ENCODE peak calls at places on chromosomes 16 and 17, in six cellular contexts. One of them, this sample, is unnamed.

GRCh38 chr16:12798846-12799245 is 4.8 kb downstream of the CPPED1 start:
- DNase-seq in cardiac muscle cell: no peak
- DNase-seq in naive thymus-derived CD4-positive, alpha-beta T cell: no peak
- DNase-seq in tibial nerve: no peak
- DNase-seq in IMR-90: no peak
- DNase-seq in left ventricle myocardium inferior: no peak
- DNase-seq in this sample: no peak

GRCh38 chr17:74873874-74874614 is 1.2 kb upstream of the FDXR start:
- DNase-seq in cardiac muscle cell: no peak
- DNase-seq in naive thymus-derived CD4-positive, alpha-beta T cell: no peak
- DNase-seq in left ventricle myocardium inferior: no peak
- DNase-seq in tibial nerve: no peak
- DNase-seq in IMR-90: no peak
- DNase-seq in this sample: no peak

GRCh38 chr17:49130891-49131290 is 1.7 kb upstream of the B4GALNT2 start:
- DNase-seq in tibial nerve: no peak
- DNase-seq in IMR-90: peak
- DNase-seq in cardiac muscle cell: no peak
- DNase-seq in naive thymus-derived CD4-positive, alpha-beta T cell: no peak
- DNase-seq in left ventricle myocardium inferior: no peak
- DNase-seq in this sample: no peak

GRCh38 chr17:2023692-2024571 is 1.2 kb downstream of the RTN4RL1 start:
- DNase-seq in left ventricle myocardium inferior: no peak
- DNase-seq in IMR-90: peak
- DNase-seq in tibial nerve: peak
- DNase-seq in cardiac muscle cell: peak
- DNase-seq in naive thymus-derived CD4-positive, alpha-beta T cell: peak
- DNase-seq in this sample: no peak

GRCh38 chr16:11824362-11824761 is 27.0 kb downstream of the RSL1D1 start:
- DNase-seq in cardiac muscle cell: peak
- DNase-seq in IMR-90: no peak
- DNase-seq in tibial nerve: peak
- DNase-seq in left ventricle myocardium inferior: peak
- DNase-seq in naive thymus-derived CD4-positive, alpha-beta T cell: no peak
- DNase-seq in this sample: no peak

GRCh38 chr17:49132699-49133364 is at the start of gene B4GALNT2:
- DNase-seq in cardiac muscle cell: no peak
- DNase-seq in tibial nerve: no peak
- DNase-seq in IMR-90: no peak
- DNase-seq in left ventricle myocardium inferior: no peak
- DNase-seq in naive thymus-derived CD4-positive, alpha-beta T cell: peak
- DNase-seq in this sample: peak

GRCh38 chr16:85058909-85059308 is 31.3 kb downstream of the KIAA0513 start:
- DNase-seq in cardiac muscle cell: no peak
- DNase-seq in IMR-90: no peak
- DNase-seq in left ventricle myocardium inferior: no peak
- DNase-seq in naive thymus-derived CD4-positive, alpha-beta T cell: no peak
- DNase-seq in tibial nerve: no peak
- DNase-seq in this sample: no peak

GRCh38 chr17:16407911-16408588 is 7.3 kb upstream of the TRPV2 start:
- DNase-seq in tibial nerve: peak
- DNase-seq in left ventricle myocardium inferior: peak
- DNase-seq in naive thymus-derived CD4-positive, alpha-beta T cell: no peak
- DNase-seq in IMR-90: peak
- DNase-seq in cardiac muscle cell: peak
- DNase-seq in this sample: no peak

GRCh38 chr16:56029026-56029425 is 153.9 kb upstream of the CES5A start:
- DNase-seq in naive thymus-derived CD4-positive, alpha-beta T cell: no peak
- DNase-seq in cardiac muscle cell: no peak
- DNase-seq in tibial nerve: no peak
- DNase-seq in IMR-90: no peak
- DNase-seq in left ventricle myocardium inferior: no peak
- DNase-seq in this sample: no peak

GRCh38 chr17:2369551-2370210 is 31.2 kb downstream of the MNT start:
- DNase-seq in cardiac muscle cell: peak
- DNase-seq in naive thymus-derived CD4-positive, alpha-beta T cell: no peak
- DNase-seq in IMR-90: no peak
- DNase-seq in tibial nerve: no peak
- DNase-seq in left ventricle myocardium inferior: no peak
- DNase-seq in this sample: no peak

GRCh38 chr16:51051671-51052070 is 99.4 kb downstream of the SALL1 start:
- DNase-seq in IMR-90: no peak
- DNase-seq in cardiac muscle cell: no peak
- DNase-seq in naive thymus-derived CD4-positive, alpha-beta T cell: no peak
- DNase-seq in tibial nerve: no peak
- DNase-seq in left ventricle myocardium inferior: no peak
- DNase-seq in this sample: no peak

GRCh38 chr16:49051626-49052025 is 230.0 kb downstream of the CBLN1 start:
- DNase-seq in IMR-90: no peak
- DNase-seq in cardiac muscle cell: no peak
- DNase-seq in tibial nerve: no peak
- DNase-seq in left ventricle myocardium inferior: no peak
- DNase-seq in naive thymus-derived CD4-positive, alpha-beta T cell: no peak
- DNase-seq in this sample: no peak

GRCh38 chr17:57511475-57512123 is 233.5 kb downstream of the CCDC182 start:
- DNase-seq in IMR-90: no peak
- DNase-seq in naive thymus-derived CD4-positive, alpha-beta T cell: no peak
- DNase-seq in tibial nerve: no peak
- DNase-seq in cardiac muscle cell: no peak
- DNase-seq in left ventricle myocardium inferior: no peak
- DNase-seq in this sample: no peak

GRCh38 chr17:57506253-57506911 is 238.7 kb downstream of the CCDC182 start:
- DNase-seq in cardiac muscle cell: no peak
- DNase-seq in left ventricle myocardium inferior: no peak
- DNase-seq in tibial nerve: no peak
- DNase-seq in naive thymus-derived CD4-positive, alpha-beta T cell: no peak
- DNase-seq in IMR-90: no peak
- DNase-seq in this sample: no peak

GRCh38 chr17:57505841-57506240 is 239.3 kb downstream of the CCDC182 start:
- DNase-seq in naive thymus-derived CD4-positive, alpha-beta T cell: no peak
- DNase-seq in left ventricle myocardium inferior: no peak
- DNase-seq in IMR-90: no peak
- DNase-seq in cardiac muscle cell: no peak
- DNase-seq in tibial nerve: no peak
- DNase-seq in this sample: no peak

GRCh38 chr17:57508706-57509105 is 236.4 kb downstream of the CCDC182 start:
- DNase-seq in IMR-90: no peak
- DNase-seq in left ventricle myocardium inferior: no peak
- DNase-seq in cardiac muscle cell: no peak
- DNase-seq in naive thymus-derived CD4-positive, alpha-beta T cell: no peak
- DNase-seq in tibial nerve: no peak
- DNase-seq in this sample: no peak

DNA sequence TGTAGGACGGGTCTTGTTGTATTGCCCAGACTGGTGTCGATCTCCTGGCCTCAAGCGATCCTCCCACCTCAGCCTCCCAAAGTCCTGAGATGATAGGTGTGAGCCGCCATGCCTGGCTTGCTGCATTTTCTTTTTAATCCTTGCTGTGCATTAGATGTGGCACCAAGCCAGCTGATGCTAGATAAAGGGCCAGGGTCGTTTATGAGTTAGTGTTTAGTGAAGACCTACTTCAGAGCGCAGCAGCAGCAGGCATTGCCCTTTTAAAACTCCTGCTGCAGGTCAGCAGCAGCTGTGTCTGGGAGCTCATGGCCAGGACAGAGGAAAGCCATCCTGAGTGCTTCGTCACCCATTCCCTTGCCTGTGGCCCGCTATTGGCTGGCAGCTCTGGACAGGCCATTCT is 237.3 kb downstream of the CCDC182 start:
- DNase-seq in left ventricle myocardium inferior: no peak
- DNase-seq in naive thymus-derived CD4-positive, alpha-beta T cell: no peak
- DNase-seq in tibial nerve: no peak
- DNase-seq in IMR-90: no peak
- DNase-seq in cardiac muscle cell: no peak
- DNase-seq in this sample: no peak
- H3K27ac ChIP-seq in left ventricle myocardium inferior: peak
- H3K27ac ChIP-seq in naive thymus-derived CD4-positive, alpha-beta T cell: no peak
- H3K27ac ChIP-seq in tibial nerve: no peak
- H3K27ac ChIP-seq in IMR-90: no peak
- H3K27ac ChIP-seq in cardiac muscle cell: no peak
- H3K27ac ChIP-seq in this sample: no peak

GRCh38 chr16:87740441-87740840 is 25.3 kb downstream of the KLHDC4 start:
- DNase-seq in naive thymus-derived CD4-positive, alpha-beta T cell: no peak
- DNase-seq in tibial nerve: no peak
- DNase-seq in IMR-90: peak
- DNase-seq in left ventricle myocardium inferior: no peak
- DNase-seq in cardiac muscle cell: peak
- DNase-seq in this sample: no peak
- H3K27ac ChIP-seq in naive thymus-derived CD4-positive, alpha-beta T cell: no peak
- H3K27ac ChIP-seq in tibial nerve: no peak
- H3K27ac ChIP-seq in IMR-90: no peak
- H3K27ac ChIP-seq in left ventricle myocardium inferior: no peak
- H3K27ac ChIP-seq in cardiac muscle cell: no peak
- H3K27ac ChIP-seq in this sample: no peak

DNA sequence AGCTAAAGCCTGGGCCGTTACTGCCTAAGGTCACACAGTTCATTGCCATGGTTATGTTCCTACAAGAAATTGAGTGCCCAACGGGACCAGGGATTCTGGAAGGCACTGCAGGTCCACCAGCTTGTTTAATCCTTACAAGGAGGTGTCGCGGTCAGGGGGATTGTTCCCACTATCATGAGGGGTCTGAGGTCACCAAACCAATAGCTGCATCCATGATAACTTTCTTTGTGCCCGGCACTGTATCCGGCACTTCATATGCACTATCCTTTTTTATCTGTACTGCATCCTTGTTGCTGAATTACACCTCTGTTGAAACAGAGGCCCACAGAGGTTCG is 82.2 kb upstream of the PLCG2 start:
- DNase-seq in IMR-90: no peak
- DNase-seq in tibial nerve: no peak
- DNase-seq in cardiac muscle cell: no peak
- DNase-seq in left ventricle myocardium inferior: no peak
- DNase-seq in naive thymus-derived CD4-positive, alpha-beta T cell: no peak
- DNase-seq in this sample: no peak
- H3K27ac ChIP-seq in IMR-90: no peak
- H3K27ac ChIP-seq in tibial nerve: no peak
- H3K27ac ChIP-seq in cardiac muscle cell: no peak
- H3K27ac ChIP-seq in left ventricle myocardium inferior: no peak
- H3K27ac ChIP-seq in naive thymus-derived CD4-positive, alpha-beta T cell: no peak
- H3K27ac ChIP-seq in this sample: no peak

GRCh38 chr17:50848039-50848438 is 12.7 kb downstream of the WFIKKN2 start:
- DNase-seq in IMR-90: no peak
- DNase-seq in cardiac muscle cell: no peak
- DNase-seq in naive thymus-derived CD4-positive, alpha-beta T cell: no peak
- DNase-seq in left ventricle myocardium inferior: no peak
- DNase-seq in tibial nerve: no peak
- DNase-seq in this sample: no peak
- H3K27ac ChIP-seq in IMR-90: no peak
- H3K27ac ChIP-seq in cardiac muscle cell: no peak
- H3K27ac ChIP-seq in naive thymus-derived CD4-positive, alpha-beta T cell: no peak
- H3K27ac ChIP-seq in left ventricle myocardium inferior: peak
- H3K27ac ChIP-seq in tibial nerve: no peak
- H3K27ac ChIP-seq in this sample: no peak

GRCh38 chr17:69061901-69062556 is 1.3 kb upstream of the ABCA9 start:
- DNase-seq in tibial nerve: no peak
- DNase-seq in naive thymus-derived CD4-positive, alpha-beta T cell: no peak
- DNase-seq in IMR-90: no peak
- DNase-seq in cardiac muscle cell: no peak
- DNase-seq in left ventricle myocardium inferior: no peak
- DNase-seq in this sample: no peak
- H3K27ac ChIP-seq in tibial nerve: peak
- H3K27ac ChIP-seq in naive thymus-derived CD4-positive, alpha-beta T cell: no peak
- H3K27ac ChIP-seq in IMR-90: no peak
- H3K27ac ChIP-seq in cardiac muscle cell: no peak
- H3K27ac ChIP-seq in left ventricle myocardium inferior: peak
- H3K27ac ChIP-seq in this sample: no peak

GRCh38 chr17:83091257-83092141 is 12.1 kb downstream of the METRNL start:
- DNase-seq in naive thymus-derived CD4-positive, alpha-beta T cell: no peak
- DNase-seq in IMR-90: no peak
- DNase-seq in tibial nerve: no peak
- DNase-seq in left ventricle myocardium inferior: no peak
- DNase-seq in cardiac muscle cell: no peak
- DNase-seq in this sample: no peak

GRCh38 chr17:83088451-83089321 is 9.3 kb downstream of the METRNL start:
- DNase-seq in cardiac muscle cell: no peak
- DNase-seq in naive thymus-derived CD4-positive, alpha-beta T cell: no peak
- DNase-seq in IMR-90: no peak
- DNase-seq in left ventricle myocardium inferior: no peak
- DNase-seq in tibial nerve: no peak
- DNase-seq in this sample: no peak

GRCh38 chr17:83089322-83090156 is 10.1 kb downstream of the METRNL start:
- DNase-seq in cardiac muscle cell: no peak
- DNase-seq in tibial nerve: no peak
- DNase-seq in left ventricle myocardium inferior: no peak
- DNase-seq in naive thymus-derived CD4-positive, alpha-beta T cell: no peak
- DNase-seq in IMR-90: no peak
- DNase-seq in this sample: no peak

GRCh38 chr17:83092186-83092585 is 12.8 kb downstream of the METRNL start:
- DNase-seq in naive thymus-derived CD4-positive, alpha-beta T cell: no peak
- DNase-seq in cardiac muscle cell: no peak
- DNase-seq in tibial nerve: no peak
- DNase-seq in left ventricle myocardium inferior: no peak
- DNase-seq in IMR-90: no peak
- DNase-seq in this sample: no peak

GRCh38 chr17:83090424-83091256 is 11.2 kb downstream of the METRNL start:
- DNase-seq in left ventricle myocardium inferior: no peak
- DNase-seq in naive thymus-derived CD4-positive, alpha-beta T cell: no peak
- DNase-seq in tibial nerve: no peak
- DNase-seq in IMR-90: no peak
- DNase-seq in cardiac muscle cell: no peak
- DNase-seq in this sample: no peak
- H3K27ac ChIP-seq in left ventricle myocardium inferior: peak
- H3K27ac ChIP-seq in naive thymus-derived CD4-positive, alpha-beta T cell: no peak
- H3K27ac ChIP-seq in tibial nerve: peak
- H3K27ac ChIP-seq in IMR-90: no peak
- H3K27ac ChIP-seq in cardiac muscle cell: no peak
- H3K27ac ChIP-seq in this sample: no peak

GRCh38 chr17:38868095-38868967 is 1.5 kb upstream of the LASP1 start:
- DNase-seq in tibial nerve: peak
- DNase-seq in naive thymus-derived CD4-positive, alpha-beta T cell: no peak
- DNase-seq in left ventricle myocardium inferior: peak
- DNase-seq in cardiac muscle cell: peak
- DNase-seq in IMR-90: peak
- DNase-seq in this sample: no peak
- H3K27ac ChIP-seq in tibial nerve: peak
- H3K27ac ChIP-seq in naive thymus-derived CD4-positive, alpha-beta T cell: peak
- H3K27ac ChIP-seq in left ventricle myocardium inferior: peak
- H3K27ac ChIP-seq in cardiac muscle cell: peak
- H3K27ac ChIP-seq in IMR-90: peak
- H3K27ac ChIP-seq in this sample: peak

GRCh38 chr17:79019631-79020584 is 4.1 kb upstream of the C1QTNF1 start:
- DNase-seq in naive thymus-derived CD4-positive, alpha-beta T cell: peak
- DNase-seq in tibial nerve: peak
- DNase-seq in left ventricle myocardium inferior: peak
- DNase-seq in IMR-90: peak
- DNase-seq in cardiac muscle cell: peak
- DNase-seq in this sample: peak
- H3K27ac ChIP-seq in naive thymus-derived CD4-positive, alpha-beta T cell: no peak
- H3K27ac ChIP-seq in tibial nerve: peak
- H3K27ac ChIP-seq in left ventricle myocardium inferior: peak
- H3K27ac ChIP-seq in IMR-90: no peak
- H3K27ac ChIP-seq in cardiac muscle cell: peak
- H3K27ac ChIP-seq in this sample: no peak

DNA sequence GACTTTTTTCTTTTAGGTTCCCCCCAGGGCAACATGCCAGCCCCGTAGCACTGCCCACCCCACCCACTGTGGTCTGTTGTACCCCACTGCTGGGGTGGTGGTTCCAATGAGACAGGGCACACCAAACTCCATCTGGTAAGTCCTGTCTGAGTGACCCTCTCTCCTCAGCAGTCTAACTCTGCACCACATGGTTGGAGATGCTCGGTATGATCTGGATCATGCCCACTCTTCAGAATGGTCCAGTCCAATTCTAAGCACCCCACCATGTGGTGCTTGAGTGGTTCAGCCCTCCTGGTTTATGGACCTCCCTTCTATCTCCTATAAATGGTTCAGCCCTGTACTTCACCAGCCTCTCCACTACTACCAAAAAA is 5.9 kb downstream of the KDM6B start:
- DNase-seq in left ventricle myocardium inferior: no peak
- DNase-seq in naive thymus-derived CD4-positive, alpha-beta T cell: peak
- DNase-seq in tibial nerve: no peak
- DNase-seq in IMR-90: peak
- DNase-seq in cardiac muscle cell: peak
- DNase-seq in this sample: no peak
- H3K27ac ChIP-seq in left ventricle myocardium inferior: peak
- H3K27ac ChIP-seq in naive thymus-derived CD4-positive, alpha-beta T cell: peak
- H3K27ac ChIP-seq in tibial nerve: no peak
- H3K27ac ChIP-seq in IMR-90: no peak
- H3K27ac ChIP-seq in cardiac muscle cell: peak
- H3K27ac ChIP-seq in this sample: no peak

This sample was measured in CD8-positive, alpha-beta T cell.